ENCODE peak calls at places on chromosome 13, in six cellular contexts. J, H, C, L, E and F are unnamed samples.

GRCh38 chr13:29369060-29369743 is 226.3 kb downstream of the SLC7A1 start:
- DNase-seq in J (peak), H (no peak), C (no peak), L (peak), E (no peak), F (peak)

GRCh38 chr13:113901231-113901630 is 37.4 kb upstream of the GAS6 start:
- DNase-seq in J (no peak), H (no peak), C (no peak), L (peak), E (no peak), F (no peak)

GRCh38 chr13:34038326-34039068 is 220.5 kb downstream of the RFC3 start:
- DNase-seq in J (no peak), H (no peak), C (no peak), L (no peak), E (no peak), F (no peak)

GRCh38 chr13:112119192-112120030 is 52.5 kb downstream of the SOX1 start:
- DNase-seq in J (no peak), H (no peak), C (no peak), L (no peak), E (no peak), F (no peak)

GRCh38 chr13:85588359-85588758 is 210.9 kb downstream of the SLITRK6 start:
- DNase-seq in J (no peak), H (no peak), C (no peak), L (no peak), E (no peak), F (no peak)

GRCh38 chr13:97199451-97199850 is 22.7 kb upstream of the MBNL2 start:
- DNase-seq in J (no peak), H (no peak), C (no peak), L (no peak), E (no peak), F (no peak)

GRCh38 chr13:111658150-111659100 is 338.0 kb downstream of the TEX29 start:
- DNase-seq in J (peak), H (peak), C (no peak), L (no peak), E (no peak), F (peak)

GRCh38 chr13:24463078-24463477 is 49.5 kb downstream of the PARP4 start:
- DNase-seq in J (no peak), H (no peak), C (no peak), L (no peak), E (no peak), F (no peak)